ENCODE peak calls at places on chromosomes 13 and 19, in five cellular contexts. One of them, this sample, is unnamed. For H3K36me3, the result is how much of the 10 kb centered on the place peaks cover.

GRCh38 chr19:54096642-54097106 is 3.9 kb downstream of the OSCAR start:
- DNase-seq in stomach: no peak
- DNase-seq in ovary: no peak
- DNase-seq in tibial artery: no peak
- DNase-seq in thoracic aorta: no peak
- DNase-seq in this sample: no peak

GRCh38 chr19:14497347-14497921 is 1.5 kb upstream of the GIPC1 start:
- DNase-seq in stomach: peak
- DNase-seq in ovary: no peak
- DNase-seq in tibial artery: no peak
- DNase-seq in thoracic aorta: no peak
- DNase-seq in this sample: no peak

GRCh38 chr19:29671393-29672076 is 6.3 kb downstream of the PLEKHF1 start:
- DNase-seq in stomach: peak
- DNase-seq in ovary: no peak
- DNase-seq in tibial artery: peak
- DNase-seq in thoracic aorta: peak
- DNase-seq in this sample: peak

GRCh38 chr19:9958451-9958850 is 22.1 kb upstream of the OLFM2 start:
- DNase-seq in stomach: no peak
- DNase-seq in ovary: no peak
- DNase-seq in tibial artery: no peak
- DNase-seq in thoracic aorta: no peak
- DNase-seq in this sample: no peak

GRCh38 chr13:78589206-78589605 is 14.1 kb downstream of the POU4F1 start:
- DNase-seq in stomach: no peak
- DNase-seq in ovary: no peak
- DNase-seq in tibial artery: no peak
- DNase-seq in thoracic aorta: no peak
- DNase-seq in this sample: peak

GRCh38 chr13:41985788-41986508 is 25.0 kb upstream of the VWA8 start:
- DNase-seq in stomach: no peak
- DNase-seq in ovary: no peak
- DNase-seq in tibial artery: no peak
- DNase-seq in thoracic aorta: no peak
- DNase-seq in this sample: no peak

GRCh38 chr13:31851201-31851600 is 111.9 kb downstream of the RXFP2 start:
- DNase-seq in stomach: no peak
- DNase-seq in ovary: no peak
- DNase-seq in tibial artery: no peak
- DNase-seq in thoracic aorta: no peak
- DNase-seq in this sample: no peak

GRCh38 chr13:35210234-35210633 is 266.3 kb downstream of the MAB21L1 start:
- DNase-seq in stomach: no peak
- DNase-seq in ovary: no peak
- DNase-seq in tibial artery: no peak
- DNase-seq in thoracic aorta: no peak
- DNase-seq in this sample: no peak

GRCh38 chr13:99996177-99996705 is 14.7 kb downstream of the ZIC2 start:
- DNase-seq in stomach: no peak
- DNase-seq in ovary: no peak
- DNase-seq in tibial artery: no peak
- DNase-seq in thoracic aorta: no peak
- DNase-seq in this sample: no peak

GRCh38 chr19:36009220-36009619 is 607 bp upstream of the SYNE4 start:
- DNase-seq in stomach: peak
- DNase-seq in ovary: peak
- DNase-seq in tibial artery: peak
- DNase-seq in thoracic aorta: no peak
- DNase-seq in this sample: peak

GRCh38 chr19:10398819-10399218 is 4.5 kb downstream of the CDC37 start:
- DNase-seq in stomach: no peak
- DNase-seq in ovary: no peak
- DNase-seq in tibial artery: no peak
- DNase-seq in thoracic aorta: no peak
- DNase-seq in this sample: no peak

GRCh38 chr13:21326155-21327030 is 132.7 kb downstream of the ZDHHC20 start:
- DNase-seq in stomach: peak
- DNase-seq in ovary: peak
- DNase-seq in tibial artery: no peak
- DNase-seq in thoracic aorta: no peak
- DNase-seq in this sample: no peak

GRCh38 chr13:99648905-99649304 is 147.6 kb downstream of the TM9SF2 start:
- DNase-seq in stomach: no peak
- DNase-seq in ovary: no peak
- DNase-seq in tibial artery: no peak
- DNase-seq in thoracic aorta: no peak
- DNase-seq in this sample: no peak

GRCh38 chr13:24264976-24265375 is 44.4 kb upstream of the C1QTNF9 start:
- DNase-seq in stomach: no peak
- DNase-seq in ovary: no peak
- DNase-seq in tibial artery: no peak
- DNase-seq in thoracic aorta: no peak
- DNase-seq in this sample: no peak

GRCh38 chr19:45115809-45116615 is 23.0 kb downstream of the PPP1R37 start:
- DNase-seq in stomach: no peak
- DNase-seq in ovary: no peak
- DNase-seq in tibial artery: no peak
- DNase-seq in thoracic aorta: no peak
- DNase-seq in this sample: no peak

GRCh38 chr13:98539655-98540054 is 37.3 kb downstream of the STK24 start:
- DNase-seq in stomach: no peak
- DNase-seq in ovary: no peak
- DNase-seq in tibial artery: peak
- DNase-seq in thoracic aorta: no peak
- DNase-seq in this sample: no peak

GRCh38 chr13:101530293-101530692 is 77.8 kb downstream of the ITGBL1 start:
- DNase-seq in stomach: no peak
- DNase-seq in ovary: no peak
- DNase-seq in tibial artery: no peak
- DNase-seq in thoracic aorta: no peak
- DNase-seq in this sample: no peak

GRCh38 chr13:99347911-99348451 is 40.8 kb upstream of the GPR183 start:
- DNase-seq in stomach: no peak
- DNase-seq in ovary: no peak
- DNase-seq in tibial artery: no peak
- DNase-seq in thoracic aorta: no peak
- DNase-seq in this sample: no peak

GRCh38 chr19:41753936-41754529 is 1.3 kb upstream of the CEACAM6 start:
- DNase-seq in stomach: peak
- DNase-seq in ovary: no peak
- DNase-seq in tibial artery: no peak
- DNase-seq in thoracic aorta: no peak
- DNase-seq in this sample: peak

GRCh38 chr13:23752111-23753001 is 136.8 kb downstream of the MIPEP start:
- DNase-seq in stomach: no peak
- DNase-seq in ovary: no peak
- DNase-seq in tibial artery: no peak
- DNase-seq in thoracic aorta: no peak
- DNase-seq in this sample: no peak

GRCh38 chr13:74825170-74825948 is 656.6 kb downstream of the TBC1D4 start:
- DNase-seq in stomach: no peak
- DNase-seq in ovary: no peak
- DNase-seq in tibial artery: no peak
- DNase-seq in thoracic aorta: no peak
- DNase-seq in this sample: peak

GRCh38 chr19:56477429-56478338 is 539 bp upstream of the ZNF667 start:
- DNase-seq in stomach: peak
- DNase-seq in ovary: peak
- DNase-seq in tibial artery: peak
- DNase-seq in thoracic aorta: peak
- DNase-seq in this sample: peak

GRCh38 chr13:24680258-24680920 is at the start of gene ATP12A:
- DNase-seq in stomach: peak
- DNase-seq in ovary: no peak
- DNase-seq in tibial artery: no peak
- DNase-seq in thoracic aorta: no peak
- DNase-seq in this sample: no peak

GRCh38 chr13:22848539-22849052 is 332.2 kb upstream of the SGCG start:
- DNase-seq in stomach: no peak
- DNase-seq in ovary: no peak
- DNase-seq in tibial artery: no peak
- DNase-seq in thoracic aorta: no peak
- DNase-seq in this sample: no peak

GRCh38 chr13:53206455-53206854 is 177.8 kb downstream of the OLFM4 start:
- DNase-seq in stomach: no peak
- DNase-seq in ovary: no peak
- DNase-seq in tibial artery: no peak
- DNase-seq in thoracic aorta: no peak
- DNase-seq in this sample: no peak

GRCh38 chr19:7940841-7941240 is 2.6 kb downstream of the TIMM44 start:
- DNase-seq in stomach: no peak
- DNase-seq in ovary: no peak
- DNase-seq in tibial artery: no peak
- DNase-seq in thoracic aorta: no peak
- DNase-seq in this sample: no peak
- H3K36me3 ChIP-seq in stomach: half or more
- H3K36me3 ChIP-seq in ovary: under half
- H3K36me3 ChIP-seq in tibial artery: under half
- H3K36me3 ChIP-seq in thoracic aorta: under half
- H3K36me3 ChIP-seq in this sample: half or more

GRCh38 chr19:49214701-49215100 is 57.1 kb downstream of the TRPM4 start:
- DNase-seq in stomach: no peak
- DNase-seq in ovary: no peak
- DNase-seq in tibial artery: no peak
- DNase-seq in thoracic aorta: no peak
- DNase-seq in this sample: no peak

GRCh38 chr19:49212302-49212701 is 54.7 kb downstream of the TRPM4 start:
- DNase-seq in stomach: no peak
- DNase-seq in ovary: no peak
- DNase-seq in tibial artery: no peak
- DNase-seq in thoracic aorta: no peak
- DNase-seq in this sample: no peak

GRCh38 chr19:49210901-49211451 is 53.4 kb downstream of the TRPM4 start:
- DNase-seq in stomach: no peak
- DNase-seq in ovary: no peak
- DNase-seq in tibial artery: no peak
- DNase-seq in thoracic aorta: no peak
- DNase-seq in this sample: no peak

GRCh38 chr19:49213791-49214190 is 56.2 kb downstream of the TRPM4 start:
- DNase-seq in stomach: no peak
- DNase-seq in ovary: no peak
- DNase-seq in tibial artery: no peak
- DNase-seq in thoracic aorta: no peak
- DNase-seq in this sample: no peak

GRCh38 chr19:49210108-49210900 is 52.7 kb downstream of the TRPM4 start:
- DNase-seq in stomach: no peak
- DNase-seq in ovary: peak
- DNase-seq in tibial artery: no peak
- DNase-seq in thoracic aorta: no peak
- DNase-seq in this sample: no peak
- H3K36me3 ChIP-seq in stomach: under half
- H3K36me3 ChIP-seq in ovary: under half
- H3K36me3 ChIP-seq in tibial artery: under half
- H3K36me3 ChIP-seq in thoracic aorta: under half
- H3K36me3 ChIP-seq in this sample: under half

DNA sequence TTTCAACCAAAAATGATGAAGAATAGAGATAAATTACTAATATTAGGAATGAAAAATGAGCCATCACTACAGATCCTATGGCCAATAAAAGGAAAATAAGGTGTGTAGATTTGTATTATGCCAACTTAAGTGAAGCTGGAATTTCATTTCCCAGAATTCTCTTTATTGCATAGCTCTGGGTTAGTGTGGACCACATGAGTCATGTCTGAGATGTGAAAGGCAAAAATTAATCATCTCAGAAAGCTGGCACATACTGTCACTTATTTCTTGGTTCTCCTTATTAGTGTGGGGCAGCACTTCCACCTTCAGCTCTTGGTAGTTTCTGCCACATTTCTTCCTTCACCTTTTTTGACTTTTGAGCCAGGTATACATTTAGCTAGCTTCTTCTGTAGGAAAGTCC is 82.6 kb downstream of the KATNAL1 start:
- DNase-seq in stomach: no peak
- DNase-seq in ovary: no peak
- DNase-seq in tibial artery: no peak
- DNase-seq in thoracic aorta: no peak
- DNase-seq in this sample: no peak
- H3K36me3 ChIP-seq in stomach: half or more
- H3K36me3 ChIP-seq in ovary: under half
- H3K36me3 ChIP-seq in tibial artery: half or more
- H3K36me3 ChIP-seq in thoracic aorta: under half
- H3K36me3 ChIP-seq in this sample: under half

GRCh38 chr19:17807731-17808316 is 12.9 kb downstream of the B3GNT3 start:
- DNase-seq in stomach: no peak
- DNase-seq in ovary: no peak
- DNase-seq in tibial artery: no peak
- DNase-seq in thoracic aorta: no peak
- DNase-seq in this sample: no peak
- H3K36me3 ChIP-seq in stomach: under half
- H3K36me3 ChIP-seq in ovary: under half
- H3K36me3 ChIP-seq in tibial artery: under half
- H3K36me3 ChIP-seq in thoracic aorta: under half
- H3K36me3 ChIP-seq in this sample: under half

DNA sequence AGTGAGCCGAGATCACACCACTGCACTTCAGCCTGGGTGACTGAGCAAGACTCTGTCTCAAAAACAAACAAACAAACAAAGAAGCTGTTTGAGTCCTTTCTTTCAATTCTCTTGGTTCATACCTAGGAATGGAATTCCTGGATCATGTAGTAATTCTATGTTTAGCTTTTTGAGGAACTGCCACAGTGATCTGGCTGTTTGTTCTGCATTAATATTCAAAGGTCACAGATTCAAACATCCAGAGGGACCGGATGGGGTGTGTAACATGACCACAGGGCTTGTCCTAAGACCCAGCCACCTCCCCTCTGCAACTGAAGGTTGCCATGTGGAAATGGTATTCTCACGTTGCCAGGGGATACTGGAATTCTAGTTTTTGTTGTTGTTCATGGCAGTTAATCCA is 10.2 kb downstream of the COLGALT1 start:
- DNase-seq in stomach: no peak
- DNase-seq in ovary: no peak
- DNase-seq in tibial artery: no peak
- DNase-seq in thoracic aorta: no peak
- DNase-seq in this sample: no peak
- H3K36me3 ChIP-seq in stomach: half or more
- H3K36me3 ChIP-seq in ovary: under half
- H3K36me3 ChIP-seq in tibial artery: half or more
- H3K36me3 ChIP-seq in thoracic aorta: under half
- H3K36me3 ChIP-seq in this sample: half or more

DNA sequence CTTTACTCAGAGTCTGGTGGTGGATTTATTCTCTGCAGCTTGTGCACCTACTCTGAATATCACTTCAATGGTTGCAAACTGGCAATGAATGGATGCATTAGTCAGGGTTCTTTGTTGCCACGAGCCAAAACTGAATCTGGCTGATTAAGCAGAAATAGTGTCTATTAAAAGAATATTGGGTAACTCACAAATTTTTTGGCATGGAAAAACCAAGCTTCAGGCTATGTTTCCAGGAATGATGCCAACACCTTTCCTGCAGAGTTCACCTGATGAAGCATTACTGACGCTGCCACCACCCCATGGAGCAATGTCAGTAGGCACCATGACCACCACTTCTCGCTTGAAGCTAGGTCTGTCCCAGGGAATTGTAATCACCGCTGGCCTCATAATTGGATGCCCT is 597.8 kb upstream of the SLC10A2 start:
- DNase-seq in stomach: no peak
- DNase-seq in ovary: no peak
- DNase-seq in tibial artery: no peak
- DNase-seq in thoracic aorta: no peak
- DNase-seq in this sample: no peak
- H3K36me3 ChIP-seq in stomach: under half
- H3K36me3 ChIP-seq in ovary: under half
- H3K36me3 ChIP-seq in tibial artery: under half
- H3K36me3 ChIP-seq in thoracic aorta: under half
- H3K36me3 ChIP-seq in this sample: under half

This sample was measured in heart right ventricle.